ENCODE peak calls at places on chromosomes 7 and 10, in six cellular contexts. R is spleen, U is Panc1, L is K562, E is GM23338, Q is prostate gland. F is an unnamed sample.

GRCh38 chr10:81963606-81964005 is 88.6 kb downstream of the NRG3 start:
- DNase-seq in R (no peak), U (no peak), L (no peak), E (no peak), Q (no peak), F (no peak)

GRCh38 chr10:6737758-6738463 is 157.8 kb upstream of the PRKCQ start:
- DNase-seq in R (no peak), U (no peak), L (no peak), E (no peak), Q (no peak), F (no peak)

GRCh38 chr7:41881313-41882130 is 178.6 kb upstream of the INHBA start:
- DNase-seq in R (peak; percentile 93), U (no peak), L (no peak), E (no peak), Q (no peak), F (peak; percentile 94)

GRCh38 chr10:108230478-108231170 is 1066.1 kb upstream of the SORCS1 start:
- DNase-seq in R (no peak), U (no peak), L (no peak), E (no peak), Q (no peak), F (no peak)

GRCh38 chr10:68086011-68086410 is 10.9 kb upstream of the HERC4 start:
- DNase-seq in R (no peak), U (no peak), L (no peak), E (no peak), Q (no peak), F (no peak)

GRCh38 chr10:50021646-50022045 is 33.4 kb downstream of the AGAP6 start:
- DNase-seq in R (no peak), U (no peak), L (no peak), E (no peak), Q (no peak), F (no peak)

GRCh38 chr10:34580643-34581042 is 234.5 kb downstream of the PARD3 start:
- DNase-seq in R (no peak), U (no peak), L (no peak), E (no peak), Q (no peak), F (no peak)

GRCh38 chr10:70549962-70550845 is 52.3 kb downstream of the PRF1 start:
- DNase-seq in R (peak; percentile 86), U (peak; percentile 46), L (peak; percentile 83), E (peak; percentile 82), Q (peak; percentile 36), F (no peak)

GRCh38 chr10:114271779-114272167 is 32.7 kb downstream of the VWA2 start:
- DNase-seq in R (no peak), U (peak; percentile 88), L (no peak), E (no peak), Q (no peak), F (no peak)

GRCh38 chr7:78115876-78116275 is 317.3 kb downstream of the PHTF2 start:
- DNase-seq in R (no peak), U (no peak), L (no peak), E (no peak), Q (no peak), F (no peak)

GRCh38 chr10:36181421-36181820 is 539.3 kb upstream of the FZD8 start:
- DNase-seq in R (no peak), U (no peak), L (no peak), E (no peak), Q (no peak), F (no peak)

GRCh38 chr10:77983384-77984341 is 45.7 kb downstream of the POLR3A start:
- DNase-seq in R (no peak), U (no peak), L (peak; percentile 42), E (no peak), Q (no peak), F (no peak)

GRCh38 chr10:122474145-122474739 is 12.9 kb downstream of the HTRA1 start:
- DNase-seq in R (no peak), U (no peak), L (no peak), E (no peak), Q (no peak), F (no peak)

GRCh38 chr7:98110249-98111022 is 3.8 kb downstream of the LMTK2 start:
- DNase-seq in R (no peak), U (no peak), L (no peak), E (peak; percentile 53), Q (no peak), F (no peak)

GRCh38 chr7:50628469-50629084 is 63.4 kb upstream of the DDC start:
- DNase-seq in R (no peak), U (no peak), L (no peak), E (peak; percentile 73), Q (no peak), F (no peak)

GRCh38 chr7:38169862-38170261 is 8.2 kb upstream of the STARD3NL start:
- DNase-seq in R (no peak), U (peak; percentile 56), L (no peak), E (no peak), Q (peak; percentile 18), F (peak; percentile 47)

GRCh38 chr10:76185476-76186255 is 754.2 kb downstream of the LRMDA start:
- DNase-seq in R (no peak), U (no peak), L (no peak), E (no peak), Q (no peak), F (no peak)

GRCh38 chr7:816751-817671 is 15.3 kb upstream of the SUN1 start:
- DNase-seq in R (peak; percentile 90), U (no peak), L (peak; percentile 59), E (peak; percentile 49), Q (no peak), F (no peak)

GRCh38 chr7:110544199-110544598 is 546.7 kb upstream of the LRRN3 start:
- DNase-seq in R (no peak), U (no peak), L (no peak), E (no peak), Q (no peak), F (no peak)

GRCh38 chr7:101820703-101821102 is 3.3 kb downstream of the CUX1 start:
- DNase-seq in R (no peak), U (no peak), L (no peak), E (no peak), Q (no peak), F (no peak)

GRCh38 chr10:91944880-91945630 is 21.5 kb downstream of the BTAF1 start:
- DNase-seq in R (no peak), U (no peak), L (no peak), E (no peak), Q (no peak), F (no peak)

GRCh38 chr10:130463876-130464360 is 327.7 kb downstream of the GLRX3 start:
- DNase-seq in R (no peak), U (no peak), L (no peak), E (no peak), Q (peak; percentile 68), F (no peak)

GRCh38 chr7:26307226-26307625 is 15.6 kb downstream of the SNX10 start:
- DNase-seq in R (no peak), U (no peak), L (peak; percentile 28), E (no peak), Q (no peak), F (peak; percentile 49)

DNA sequence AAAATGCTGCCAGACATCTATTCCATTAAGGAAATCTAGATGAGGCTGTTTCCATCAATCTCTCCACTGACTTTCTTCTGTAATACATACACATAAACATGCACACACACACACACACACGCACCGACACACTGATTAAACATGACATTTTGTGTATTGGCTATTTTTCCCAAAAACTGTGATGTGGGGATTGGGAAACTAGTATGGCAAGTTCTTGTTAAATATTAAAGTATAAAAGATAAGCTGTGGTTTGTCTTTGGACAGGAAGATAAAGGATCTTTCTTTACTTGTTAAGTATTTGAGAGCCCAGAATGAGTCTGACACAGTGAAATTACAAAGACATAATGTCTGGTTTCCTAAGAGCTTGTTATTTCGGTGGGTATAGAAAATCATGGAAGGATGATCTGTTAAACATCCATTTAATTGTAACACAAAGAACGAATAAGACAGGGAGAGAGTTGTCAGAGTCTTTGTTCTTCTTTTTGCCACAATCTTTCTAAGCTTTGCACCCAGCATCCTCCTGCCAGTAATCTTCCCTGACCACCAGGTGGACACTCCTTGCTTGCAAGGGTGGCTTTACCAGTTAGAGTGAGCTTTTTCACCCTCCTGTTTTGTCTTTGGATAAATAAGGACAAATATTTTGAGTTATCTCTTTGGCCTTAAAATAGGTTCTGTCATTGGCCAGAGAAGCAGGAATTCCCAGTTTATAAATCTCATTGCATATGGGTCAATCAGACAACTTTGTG is 177.2 kb upstream of the TMEM72 start:
- DNase-seq in R (no peak), U (no peak), L (no peak), E (peak; percentile 43), Q (no peak), F (no peak)
- TF ChIP-seq CTCF in R (no peak), U (no peak), L (no peak), E (peak; percentile 50), Q (no peak), F (no peak)

DNA sequence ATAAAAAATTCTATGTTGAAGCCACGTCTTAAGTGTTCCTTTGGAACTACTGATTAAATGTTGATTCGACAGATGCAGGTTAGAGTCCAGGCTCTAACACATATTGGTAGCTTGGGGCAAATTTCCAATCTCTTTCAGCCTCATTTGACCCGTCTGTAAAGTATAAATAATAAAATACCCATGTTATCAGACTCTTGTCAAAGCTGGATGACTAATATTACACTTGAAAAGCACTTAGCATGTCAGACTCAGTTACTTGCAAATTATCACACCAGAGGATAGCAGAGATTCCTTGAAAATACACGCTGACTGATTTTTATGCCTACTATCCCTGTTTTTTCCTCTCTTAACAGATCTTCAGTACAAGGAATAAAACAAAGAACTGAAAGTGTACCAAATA is 18.1 kb upstream of the MACC1 start:
- DNase-seq in R (no peak), U (no peak), L (no peak), E (no peak), Q (no peak), F (no peak)
- TF ChIP-seq POLR2AphosphoS5 in R (no peak), U (no peak), L (no peak), E (no peak), Q (no peak), F (no peak)

DNA sequence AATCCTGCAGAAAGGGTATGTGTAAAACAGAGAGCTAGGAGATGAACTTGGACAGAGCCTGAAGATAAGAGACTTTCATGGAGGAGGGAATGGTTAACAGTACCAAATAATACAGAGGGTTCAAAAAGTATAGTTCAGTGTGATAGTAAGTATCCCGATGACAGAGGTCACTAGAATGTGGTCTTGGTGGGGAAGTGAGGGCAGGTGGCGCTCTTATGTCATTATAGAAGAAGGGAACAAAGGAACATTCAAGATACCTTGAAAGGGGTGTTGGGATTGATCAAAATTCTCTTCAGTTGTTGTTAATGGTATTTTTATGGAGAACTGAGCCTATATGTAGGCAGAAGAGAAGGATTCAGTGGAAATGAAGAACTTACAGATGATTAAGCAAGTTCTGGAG is 312.5 kb downstream of the SUGCT start:
- DNase-seq in R (no peak), U (no peak), L (no peak), E (peak; percentile 43), Q (no peak), F (no peak)
- TF ChIP-seq CTCF in R (no peak), U (peak; percentile 8), L (no peak), E (peak; percentile 49), Q (no peak), F (no peak)

DNA sequence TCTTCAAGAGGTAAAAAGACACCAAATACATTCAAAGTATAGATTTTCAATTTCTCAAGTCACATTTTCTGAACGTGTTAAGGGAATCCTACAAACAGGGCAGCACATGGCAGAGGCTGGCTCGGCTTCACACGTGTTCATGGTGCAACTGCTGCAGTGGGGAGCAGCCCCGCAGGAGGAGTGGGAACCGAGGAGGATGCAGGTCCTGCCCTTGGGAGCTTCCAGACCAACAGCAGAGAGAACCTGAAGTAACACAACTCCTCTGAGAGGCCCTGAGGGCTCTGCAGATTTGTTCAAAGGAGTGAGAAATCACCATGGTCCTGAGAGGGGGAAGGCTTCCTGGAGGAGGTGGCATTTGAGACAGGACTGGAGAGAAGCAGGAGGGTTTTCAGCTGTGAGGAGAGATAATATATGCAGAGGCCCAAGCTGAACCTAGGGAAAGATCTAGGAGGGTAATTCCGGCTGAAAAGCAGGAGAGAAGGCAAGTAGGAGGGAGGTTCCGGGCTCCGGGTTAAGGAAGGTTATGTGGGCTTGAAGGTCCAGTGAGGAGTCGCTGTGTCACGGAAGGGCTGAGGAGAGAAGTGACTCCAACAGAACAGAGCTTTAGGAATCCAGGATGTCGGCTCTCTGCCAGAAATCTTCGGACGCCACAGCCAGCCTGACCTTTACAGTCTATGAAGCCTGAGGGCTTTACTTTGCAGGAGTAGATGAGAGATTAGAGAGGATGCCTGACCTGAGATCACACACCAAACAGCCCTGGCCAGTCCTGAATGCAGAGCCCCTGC is 77.5 kb downstream of the GPR26 start:
- DNase-seq in R (no peak), U (no peak), L (no peak), E (no peak), Q (no peak), F (no peak)
- TF ChIP-seq POLR2AphosphoS5 in R (no peak), U (no peak), L (no peak), E (no peak), Q (no peak), F (no peak)

F was measured in HL-60.